ENCODE peak calls at places on chromosomes 12 and 14, in nine cellular contexts. J is AG09309, W is lower leg skin, G is lower lobe of right lung, B is A549, Y is astrocyte of the cerebellum, Q is GM12865, N is right lobe of liver, D is fibroblast of villous mesenchyme. A is an unnamed sample.

GRCh38 chr12:57631566-57632368 is 1.2 kb downstream of the B4GALNT1 start:
- DNase-seq in Q (no peak), D (no peak), G (no peak), B (no peak), W (peak; percentile 78), N (no peak), J (no peak), Y (no peak), A (no peak)

GRCh38 chr12:59088673-59089072 is 168.4 kb upstream of the LRIG3 start:
- DNase-seq in N (no peak), B (no peak), Q (no peak), Y (no peak), G (no peak), D (peak; percentile 47), W (no peak), J (peak; percentile 11), A (no peak)

GRCh38 chr14:67444395-67444794 is 32.4 kb upstream of the PLEK2 start:
- DNase-seq in J (no peak), N (no peak), W (no peak), B (no peak), Q (no peak), Y (no peak), G (no peak), D (no peak), A (no peak)

GRCh38 chr12:14974633-14975032 is 1.8 kb downstream of the PDE6H start:
- DNase-seq in N (no peak), G (no peak), B (no peak), Y (no peak), W (no peak), D (no peak), Q (no peak), J (no peak), A (no peak)

GRCh38 chr12:102811125-102811737 is 105.8 kb downstream of the PAH start:
- DNase-seq in J (no peak), Q (peak; percentile 53), B (peak; percentile 51), N (no peak), W (no peak), D (peak; percentile 10), G (no peak), Y (no peak), A (peak; percentile 15)

GRCh38 chr12:115794659-115795081 is 482.8 kb downstream of the MED13L start:
- DNase-seq in N (no peak), D (no peak), G (no peak), W (no peak), B (peak; percentile 52), J (no peak), Q (no peak), Y (no peak), A (peak; percentile 15)

GRCh38 chr14:50477760-50478159 is 54.6 kb downstream of the MAP4K5 start:
- DNase-seq in G (no peak), Q (no peak), J (no peak), W (no peak), D (no peak), B (no peak), Y (no peak), N (no peak), A (no peak)

GRCh38 chr14:47585447-47585846 is 90.0 kb downstream of the MDGA2 start:
- DNase-seq in Q (no peak), W (no peak), D (no peak), Y (no peak), B (no peak), N (no peak), J (no peak), G (no peak), A (no peak)

GRCh38 chr12:15808250-15808971 is 19.2 kb upstream of the EPS8 start:
- DNase-seq in W (no peak), J (no peak), Y (no peak), B (no peak), Q (no peak), D (peak; percentile 85), N (no peak), G (no peak), A (no peak)

GRCh38 chr12:129964826-129965457 is 61.1 kb upstream of the TMEM132D start:
- DNase-seq in W (no peak), B (no peak), Q (no peak), G (no peak), D (no peak), N (no peak), J (no peak), Y (no peak), A (peak; percentile 8)

GRCh38 chr12:40697566-40698257 is 5.5 kb downstream of the CNTN1 start:
- DNase-seq in Q (no peak), N (no peak), J (no peak), W (no peak), Y (no peak), D (no peak), B (peak; percentile 63), G (no peak), A (peak; percentile 43)

GRCh38 chr12:47856721-47857575 is 37.2 kb upstream of the HDAC7 start:
- DNase-seq in N (no peak), B (no peak), Q (no peak), Y (no peak), J (no peak), G (no peak), D (no peak), W (no peak), A (no peak)

GRCh38 chr14:58100735-58101368 is 51.2 kb downstream of the ARMH4 start:
- DNase-seq in N (no peak), G (no peak), W (no peak), J (no peak), Y (peak; percentile 19), B (no peak), Q (no peak), D (peak; percentile 19), A (no peak)

GRCh38 chr12:111034911-111035577 is 114.7 kb upstream of the MYL2 start:
- DNase-seq in Q (no peak), G (no peak), N (no peak), B (peak; percentile 29), W (no peak), D (no peak), Y (no peak), J (no peak), A (no peak)

GRCh38 chr12:112170376-112170775 is 45.0 kb downstream of the TRAFD1 start:
- DNase-seq in Y (no peak), G (no peak), D (peak; percentile 15), B (peak; percentile 30), N (no peak), W (no peak), Q (peak; percentile 34), J (no peak), A (no peak)

GRCh38 chr12:2170376-2170775 is 117.6 kb downstream of the CACNA1C start:
- DNase-seq in B (no peak), Q (no peak), D (peak; percentile 49), G (no peak), W (peak; percentile 43), J (no peak), Y (peak; percentile 33), N (no peak), A (no peak)

GRCh38 chr12:15830538-15830937 is 41.4 kb upstream of the EPS8 start:
- DNase-seq in J (no peak), Y (peak; percentile 31), Q (no peak), G (no peak), D (peak; percentile 27), W (no peak), N (no peak), B (no peak), A (no peak)

GRCh38 chr14:98494582-98494981 is 777.4 kb downstream of the BCL11B start:
- DNase-seq in W (no peak), Y (no peak), G (no peak), Q (peak; percentile 24), B (peak; percentile 20), N (no peak), J (no peak), D (no peak), A (no peak)

GRCh38 chr14:100800041-100800440 is 25.9 kb upstream of the MEG3 start:
- DNase-seq in N (no peak), G (no peak), J (no peak), W (no peak), B (no peak), D (no peak), Y (no peak), Q (no peak), A (no peak)
- TF ChIP-seq CTCF in N (no peak), G (no peak), J (no peak), W (no peak), B (no peak), D (no peak), Y (no peak), Q (no peak), A (no peak)

GRCh38 chr12:114481200-114481535 is 75.2 kb upstream of the TBX5 start:
- DNase-seq in B (no peak), Q (no peak), G (no peak), Y (no peak), J (no peak), D (no peak), W (no peak), N (no peak), A (no peak)
- H3K4me3 ChIP-seq in B (no peak overlapping the region), Q (no peak overlapping the region), G (peak overlapping the region; percentile 49), Y (no peak overlapping the region), J (no peak overlapping the region), D (no peak overlapping the region), W (no peak overlapping the region), N (no peak overlapping the region), A (no peak overlapping the region)

GRCh38 chr14:53537421-53538315 is 384.5 kb upstream of the DDHD1 start:
- DNase-seq in Y (no peak), Q (no peak), N (no peak), G (no peak), B (no peak), J (no peak), D (peak; percentile 86), W (no peak), A (no peak)
- TF ChIP-seq CTCF in Y (no peak), Q (no peak), N (no peak), G (no peak), B (no peak), J (peak; percentile 17), D (peak; percentile 19), W (no peak), A (peak; percentile 3)

DNA sequence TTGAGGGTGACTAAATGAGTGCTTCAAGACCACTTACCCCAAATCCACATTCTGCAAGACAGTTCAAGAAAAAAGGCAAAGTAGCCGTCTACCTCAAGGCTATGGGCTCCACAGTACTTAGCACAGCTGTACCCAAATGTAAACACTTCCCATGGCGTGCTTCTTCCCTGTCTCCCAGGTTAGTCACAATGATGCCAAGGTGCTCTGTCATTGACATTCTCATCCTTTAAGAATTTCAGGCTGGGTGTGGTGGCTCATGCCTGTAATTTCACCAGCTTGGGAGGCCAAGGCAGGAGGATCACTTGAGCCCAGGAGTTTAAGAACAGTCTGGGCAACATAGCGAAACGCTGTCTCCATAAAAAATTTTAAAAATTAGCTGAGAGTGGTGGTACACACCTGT is 51.2 kb upstream of the CERS5 start:
- DNase-seq in N (no peak), W (no peak), B (peak; percentile 82), D (no peak), J (no peak), Q (no peak), Y (no peak), G (no peak), A (no peak)
- H3K4me3 ChIP-seq in N (no peak overlapping the region), W (no peak overlapping the region), B (no peak overlapping the region), D (peak overlapping the region; percentile 17), J (no peak overlapping the region), Q (no peak overlapping the region), Y (no peak overlapping the region), G (no peak overlapping the region), A (no peak overlapping the region)

GRCh38 chr14:105059035-105059916 is 6.0 kb downstream of the GPR132 start:
- DNase-seq in W (no peak), G (peak; percentile 80), J (no peak), Y (no peak), Q (no peak), B (no peak), N (peak; percentile 48), D (peak; percentile 36), A (no peak)
- TF ChIP-seq CTCF in W (no peak), G (no peak), J (no peak), Y (no peak), Q (no peak), B (no peak), N (no peak), D (no peak), A (no peak)